ENCODE peak calls at places on chromosomes 11 and 22, in five cellular contexts. F, X, B, G and L are unnamed samples.
A peak's percentile ranks its signal among the peaks of the same experiment; 100 is the strongest.

GRCh38 chr11:108609681-108610080 is 16.1 kb upstream of the EXPH5 start:
- DNase-seq in F (no peak), X (no peak), B (no peak), G (no peak), L (no peak)

GRCh38 chr11:61893981-61894380 is 2.6 kb upstream of the FADS3 start:
- DNase-seq in F (no peak), X (no peak), B (no peak), G (no peak), L (peak; percentile 71)

GRCh38 chr22:43500792-43501785 is 89.3 kb downstream of the MPPED1 start:
- DNase-seq in F (no peak), X (no peak), B (no peak), G (no peak), L (no peak)

GRCh38 chr11:114258696-114259095 is 37.5 kb upstream of the NNMT start:
- DNase-seq in F (no peak), X (no peak), B (no peak), G (no peak), L (no peak)

GRCh38 chr22:37254206-37254866 is 10.3 kb upstream of the RAC2 start:
- DNase-seq in F (no peak), X (no peak), B (no peak), G (peak; percentile 21), L (peak; percentile 32)

GRCh38 chr11:104163100-104164027 is 583 bp downstream of the PDGFD start:
- DNase-seq in F (no peak), X (peak; percentile 43), B (peak; percentile 40), G (peak; percentile 56), L (peak; percentile 7)

GRCh38 chr11:65903068-65903481 is 2.9 kb upstream of the FOSL1 start:
- DNase-seq in F (no peak), X (no peak), B (no peak), G (no peak), L (no peak)

GRCh38 chr11:76291576-76292526 is 85.5 kb upstream of the WNT11 start:
- DNase-seq in F (no peak), X (no peak), B (no peak), G (no peak), L (no peak)

GRCh38 chr22:32847067-32847491 is 45.6 kb downstream of the TIMP3 start:
- DNase-seq in F (peak; percentile 59), X (peak; percentile 62), B (no peak), G (no peak), L (no peak)

DNA sequence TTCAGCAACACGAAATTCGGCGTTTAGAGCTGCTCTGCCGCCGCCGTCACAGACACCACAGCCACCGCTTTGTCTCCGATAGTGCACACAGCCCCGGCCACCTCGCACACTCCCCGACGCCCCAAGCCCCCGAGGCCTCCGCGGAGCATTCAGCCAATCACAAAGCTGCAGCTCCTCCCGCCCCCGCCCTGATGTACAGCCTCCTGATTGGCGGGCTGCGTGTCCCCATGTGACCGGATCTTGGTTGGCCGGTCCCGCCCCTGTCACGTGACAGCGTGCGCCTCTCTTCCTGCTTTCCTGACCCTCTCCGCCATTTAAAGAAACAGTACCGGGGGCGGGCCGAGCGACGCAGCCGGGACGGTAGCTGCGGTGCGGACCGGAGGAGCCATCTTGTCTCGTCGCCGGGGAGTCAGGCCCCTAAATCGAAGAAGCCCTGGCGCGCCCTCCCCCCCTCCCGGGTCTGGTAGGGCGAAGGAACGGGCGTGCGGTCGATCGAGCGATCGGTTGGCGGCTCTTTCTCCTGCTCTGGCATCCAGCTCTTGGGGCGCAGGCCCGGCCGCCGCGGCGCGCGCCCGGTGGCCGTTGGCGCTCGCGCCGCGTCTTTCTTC is at the start of gene TUG1:
- DNase-seq in F (peak; percentile 99), X (peak; percentile 99), B (peak; percentile 98), G (peak; percentile 98), L (peak; percentile 100)
- TF ChIP-seq POLR2A in F (peak; percentile 74), X (peak; percentile 92), B (peak; percentile 66), G (peak; percentile 87), L (peak; percentile 76)

GRCh38 chr22:18032455-18033101 is 8.2 kb upstream of the MICAL3 start:
- DNase-seq in F (no peak), X (peak; percentile 15), B (no peak), G (no peak), L (no peak)
- TF ChIP-seq POLR2A in F (no peak), X (no peak), B (no peak), G (no peak), L (no peak)

GRCh38 chr11:2992234-2992999 is at the start of gene NAP1L4:
- DNase-seq in F (peak; percentile 95), X (peak; percentile 97), B (peak; percentile 95), G (peak; percentile 98), L (peak; percentile 99)
- TF ChIP-seq POLR2A in F (peak; percentile 44), X (peak; percentile 76), B (no peak), G (peak; percentile 31), L (peak; percentile 85)

GRCh38 chr22:45977003-45977395 is at the start of gene WNT7B:
- DNase-seq in F (no peak), X (no peak), B (no peak), G (no peak), L (peak; percentile 10)
- TF ChIP-seq POLR2A in F (no peak), X (no peak), B (peak; percentile 18), G (no peak), L (no peak)

GRCh38 chr11:111913031-111913861 is 712 bp downstream of the HSPB2 start:
- DNase-seq in F (peak; percentile 41), X (peak; percentile 43), B (no peak), G (no peak), L (no peak)

GRCh38 chr11:111913997-111914396 is 1.5 kb downstream of the HSPB2 start:
- DNase-seq in F (peak; percentile 81), X (peak; percentile 75), B (no peak), G (no peak), L (no peak)

GRCh38 chr11:111910637-111911562 is 670 bp downstream of the CRYAB start:
- DNase-seq in F (no peak), X (peak; percentile 58), B (no peak), G (no peak), L (no peak)

GRCh38 chr11:111912535-111912934 is at the start of gene HSPB2:
- DNase-seq in F (no peak), X (peak; percentile 69), B (no peak), G (no peak), L (no peak)

GRCh38 chr11:111911563-111912401 is at the start of gene CRYAB:
- DNase-seq in F (peak; percentile 86), X (peak; percentile 89), B (peak; percentile 63), G (no peak), L (peak; percentile 21)
- TF ChIP-seq POLR2A in F (peak; percentile 29), X (peak; percentile 95), B (no peak), G (no peak), L (no peak)

DNA sequence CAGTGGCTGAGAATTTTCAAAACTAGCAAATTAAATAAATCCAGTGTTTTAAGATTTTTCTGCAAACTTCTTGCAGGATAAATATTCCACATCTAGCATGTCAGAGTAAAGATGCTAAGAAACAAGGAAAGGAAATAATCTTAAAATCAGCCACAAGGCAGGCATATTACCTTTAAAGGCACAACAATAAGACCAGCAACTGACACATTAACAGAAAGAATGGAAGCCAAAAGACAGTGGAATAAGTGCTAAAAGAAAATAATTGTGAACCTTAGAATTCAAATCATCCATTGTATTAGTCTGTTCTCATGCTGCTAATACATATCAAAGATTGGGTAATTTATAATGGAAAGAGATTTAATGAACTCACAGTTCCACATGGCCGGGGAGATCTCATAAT is 132.4 kb downstream of the FAR1 start:
- DNase-seq in F (no peak), X (no peak), B (no peak), G (no peak), L (no peak)
- TF ChIP-seq POLR2A in F (no peak), X (no peak), B (no peak), G (no peak), L (no peak)

GRCh38 chr11:34621876-34622275 is 983 bp downstream of the EHF start:
- DNase-seq in F (no peak), X (no peak), B (no peak), G (no peak), L (no peak)

GRCh38 chr11:34620202-34620601 is 691 bp upstream of the EHF start:
- DNase-seq in F (no peak), X (no peak), B (no peak), G (no peak), L (no peak)

GRCh38 chr11:34619062-34619516 is 1.8 kb upstream of the EHF start:
- DNase-seq in F (no peak), X (no peak), B (no peak), G (no peak), L (no peak)

GRCh38 chr11:34623463-34623862 is 2.6 kb downstream of the EHF start:
- DNase-seq in F (no peak), X (no peak), B (no peak), G (no peak), L (no peak)

GRCh38 chr11:34620820-34621792 is at the start of gene EHF:
- DNase-seq in F (no peak), X (no peak), B (no peak), G (no peak), L (no peak)
- TF ChIP-seq POLR2A in F (no peak), X (no peak), B (no peak), G (no peak), L (no peak)